ENCODE peak calls at places on chromosome 19, in five cellular contexts. Y, Z, U, A and Q are unnamed samples.

GRCh38 chr19:19022380-19022961 is 10.8 kb downstream of the SUGP2 start:
- DNase-seq in Y (no peak), Z (peak), U (no peak), A (no peak), Q (no peak)

GRCh38 chr19:9849786-9850185 is 14.7 kb downstream of the PIN1 start:
- DNase-seq in Y (no peak), Z (no peak), U (no peak), A (no peak), Q (no peak)

GRCh38 chr19:11098327-11098726 is 9.1 kb downstream of the LDLR start:
- DNase-seq in Y (no peak), Z (no peak), U (no peak), A (no peak), Q (no peak)

GRCh38 chr19:543912-544608 is at the start of gene GZMM:
- DNase-seq in Y (no peak), Z (no peak), U (no peak), A (peak), Q (no peak)

GRCh38 chr19:32691291-32691951 is at the start of gene NUDT19:
- DNase-seq in Y (peak), Z (peak), U (peak), A (peak), Q (peak)

GRCh38 chr19:35135389-35135909 is 590 bp upstream of the LGI4 start:
- DNase-seq in Y (peak), Z (peak), U (peak), A (peak), Q (peak)

GRCh38 chr19:13098291-13099072 is 4.2 kb downstream of the LYL1 start:
- DNase-seq in Y (no peak), Z (no peak), U (no peak), A (peak), Q (no peak)

GRCh38 chr19:3096267-3096901 is 2.2 kb downstream of the GNA11 start:
- DNase-seq in Y (no peak), Z (no peak), U (peak), A (peak), Q (no peak)

GRCh38 chr19:56959211-56959610 is 118.7 kb upstream of the PEG3 start:
- DNase-seq in Y (no peak), Z (no peak), U (no peak), A (no peak), Q (no peak)

GRCh38 chr19:6779204-6779603 is 6.7 kb downstream of the VAV1 start:
- DNase-seq in Y (no peak), Z (no peak), U (no peak), A (no peak), Q (no peak)

GRCh38 chr19:406999-407491 is 1.9 kb downstream of the C2CD4C start:
- DNase-seq in Y (peak), Z (no peak), U (no peak), A (peak), Q (no peak)

GRCh38 chr19:18948976-18949356 is 7.9 kb upstream of the HOMER3 start:
- DNase-seq in Y (no peak), Z (no peak), U (no peak), A (no peak), Q (no peak)

GRCh38 chr19:611506-611869 is 21.8 kb downstream of the HCN2 start:
- DNase-seq in Y (no peak), Z (no peak), U (no peak), A (no peak), Q (no peak)

GRCh38 chr19:16247353-16248182 is 49.9 kb downstream of the AP1M1 start:
- DNase-seq in Y (peak), Z (peak), U (peak), A (peak), Q (peak)

GRCh38 chr19:3006075-3006767 is 22.9 kb downstream of the TLE2 start:
- DNase-seq in Y (no peak), Z (no peak), U (no peak), A (no peak), Q (no peak)

GRCh38 chr19:1106841-1107654 is 3.3 kb downstream of the GPX4 start:
- DNase-seq in Y (no peak), Z (peak), U (peak), A (peak), Q (no peak)

GRCh38 chr19:38841787-38842438 is 7.9 kb downstream of the HNRNPL start:
- DNase-seq in Y (no peak), Z (no peak), U (no peak), A (no peak), Q (no peak)
- H3K27ac ChIP-seq in Y (no peak), Z (peak), U (no peak), A (peak), Q (no peak)

GRCh38 chr19:53795019-53795418 is 29.1 kb downstream of the NLRP12 start:
- DNase-seq in Y (no peak), Z (peak), U (no peak), A (no peak), Q (no peak)
- H3K27ac ChIP-seq in Y (no peak), Z (no peak), U (no peak), A (no peak), Q (no peak)

DNA sequence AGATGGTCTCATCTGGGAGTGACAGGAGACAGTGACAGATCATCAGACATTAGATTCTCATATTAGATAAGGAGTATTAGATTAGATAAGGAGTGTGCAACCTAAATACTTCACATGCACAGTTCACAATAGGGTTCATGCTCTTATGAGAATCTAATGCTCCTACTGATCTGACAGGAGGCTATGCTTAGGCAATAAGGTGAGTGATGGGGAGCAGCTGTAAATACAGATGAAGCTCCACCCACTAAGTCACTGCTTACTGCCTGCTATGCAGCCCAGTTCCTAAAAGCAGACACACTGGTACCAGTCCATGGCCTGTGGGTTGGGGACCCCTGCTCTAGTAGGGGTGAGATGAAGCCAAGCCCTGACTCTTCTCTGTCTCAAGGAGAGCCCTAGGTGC is 10.0 kb upstream of the IGFL3 start:
- DNase-seq in Y (no peak), Z (no peak), U (no peak), A (no peak), Q (no peak)
- H3K27ac ChIP-seq in Y (no peak), Z (no peak), U (peak), A (no peak), Q (no peak)

DNA sequence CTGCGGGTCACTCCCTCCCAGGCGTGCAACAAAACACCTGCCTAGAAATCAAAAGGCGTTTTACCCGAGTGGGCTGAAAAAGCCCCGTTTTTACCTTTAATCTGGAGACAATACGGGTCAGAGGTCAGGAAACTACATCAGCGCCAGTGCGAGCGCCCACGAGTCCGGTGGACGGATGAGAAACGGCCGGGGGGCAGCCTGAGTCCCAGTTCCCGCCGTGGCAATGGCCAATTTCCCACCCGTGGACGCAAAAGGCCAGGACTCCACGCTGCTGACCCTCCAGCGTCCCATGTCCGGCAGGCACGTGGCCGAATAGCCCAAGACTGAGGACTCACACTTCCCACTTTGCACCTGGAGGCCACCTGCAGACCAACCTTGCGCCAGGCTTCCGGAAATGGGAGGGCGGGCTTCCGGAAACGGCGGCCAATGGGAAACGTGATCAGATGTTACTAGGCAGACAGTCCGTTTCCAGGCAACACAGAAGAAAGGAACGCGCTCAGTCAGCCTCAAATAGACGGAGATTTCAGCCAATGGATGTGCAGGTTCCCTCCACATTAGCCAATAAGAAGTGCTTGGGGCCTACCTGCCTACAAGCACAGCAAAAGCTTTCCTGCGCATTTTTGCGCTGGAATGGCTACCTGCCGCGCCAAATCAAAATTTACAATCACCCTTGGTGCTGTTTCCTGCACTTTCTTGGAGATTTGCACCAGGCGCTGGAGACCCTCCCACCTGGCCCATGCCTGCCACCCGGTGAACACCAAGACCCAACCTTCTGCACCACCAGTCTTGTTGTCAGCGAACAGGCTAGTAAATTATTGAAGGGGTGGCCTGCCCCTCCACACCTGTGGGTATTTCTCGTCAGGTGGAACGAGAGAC is 47.4 kb downstream of the ZFP14 start:
- DNase-seq in Y (peak), Z (no peak), U (peak), A (peak), Q (peak)
- H3K27ac ChIP-seq in Y (no peak), Z (no peak), U (peak), A (no peak), Q (no peak)

GRCh38 chr19:40133491-40133890 is 42.7 kb upstream of the ZNF780A start:
- DNase-seq in Y (no peak), Z (no peak), U (no peak), A (no peak), Q (no peak)
- H3K27ac ChIP-seq in Y (no peak), Z (no peak), U (no peak), A (no peak), Q (no peak)

DNA sequence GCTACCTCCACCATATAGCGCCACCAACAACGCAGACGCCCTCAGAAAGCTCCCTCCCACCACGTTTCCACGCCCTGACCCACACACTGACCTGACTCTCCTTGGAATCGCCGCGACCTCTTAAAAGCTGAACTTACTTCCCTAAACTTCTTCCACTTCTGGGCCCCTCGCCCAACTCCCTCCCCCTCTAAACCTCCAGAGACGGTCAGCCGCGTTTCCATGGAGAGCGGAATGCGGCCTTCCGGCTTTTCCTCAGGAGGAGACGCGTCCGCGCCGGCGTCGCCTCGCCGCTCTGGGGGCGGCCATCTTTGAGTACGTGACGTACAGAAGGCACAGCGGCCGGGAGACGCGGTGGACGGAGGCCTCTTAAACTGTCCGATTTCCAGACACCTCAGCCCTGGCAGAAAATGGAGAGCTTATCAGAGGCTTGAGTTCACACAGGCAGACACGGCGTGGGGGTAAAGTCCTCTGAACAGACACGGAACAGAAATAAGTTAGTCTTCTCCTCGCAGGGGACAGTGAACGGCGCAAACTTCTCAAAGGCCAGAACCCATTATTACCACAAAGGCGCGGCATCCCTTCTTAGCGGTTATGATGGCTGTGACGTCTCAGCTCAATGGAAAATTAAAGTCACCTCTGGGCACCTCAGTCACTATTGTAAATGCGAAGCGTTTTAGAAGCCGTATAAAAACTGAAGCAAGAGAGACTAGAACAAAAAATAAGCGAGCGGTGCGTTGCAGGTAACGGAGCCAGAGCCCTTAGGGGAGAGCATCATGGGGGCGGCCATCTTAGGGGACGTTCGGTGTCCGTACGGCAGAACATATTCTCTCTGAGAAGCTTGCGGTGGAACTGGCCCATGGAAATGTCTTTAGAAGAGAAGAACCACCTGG is at the start of gene ZNF432:
- DNase-seq in Y (peak), Z (peak), U (peak), A (peak), Q (peak)
- H3K27ac ChIP-seq in Y (peak), Z (peak), U (peak), A (peak), Q (peak)

GRCh38 chr19:42325308-42325895 is at the start of gene MEGF8:
- DNase-seq in Y (peak), Z (peak), U (peak), A (peak), Q (peak)
- H3K27ac ChIP-seq in Y (peak), Z (peak), U (peak), A (peak), Q (peak)

GRCh38 chr19:4516939-4517300 is 1.4 kb downstream of the PLIN4 start:
- DNase-seq in Y (no peak), Z (no peak), U (no peak), A (no peak), Q (no peak)

GRCh38 chr19:4517451-4518057 is 732 bp downstream of the PLIN4 start:
- DNase-seq in Y (no peak), Z (no peak), U (no peak), A (no peak), Q (no peak)

GRCh38 chr19:4519521-4520277 is 1.4 kb upstream of the PLIN4 start:
- DNase-seq in Y (no peak), Z (no peak), U (no peak), A (no peak), Q (no peak)

GRCh38 chr19:4519172-4519496 is 848 bp upstream of the PLIN4 start:
- DNase-seq in Y (no peak), Z (no peak), U (no peak), A (no peak), Q (no peak)

DNA sequence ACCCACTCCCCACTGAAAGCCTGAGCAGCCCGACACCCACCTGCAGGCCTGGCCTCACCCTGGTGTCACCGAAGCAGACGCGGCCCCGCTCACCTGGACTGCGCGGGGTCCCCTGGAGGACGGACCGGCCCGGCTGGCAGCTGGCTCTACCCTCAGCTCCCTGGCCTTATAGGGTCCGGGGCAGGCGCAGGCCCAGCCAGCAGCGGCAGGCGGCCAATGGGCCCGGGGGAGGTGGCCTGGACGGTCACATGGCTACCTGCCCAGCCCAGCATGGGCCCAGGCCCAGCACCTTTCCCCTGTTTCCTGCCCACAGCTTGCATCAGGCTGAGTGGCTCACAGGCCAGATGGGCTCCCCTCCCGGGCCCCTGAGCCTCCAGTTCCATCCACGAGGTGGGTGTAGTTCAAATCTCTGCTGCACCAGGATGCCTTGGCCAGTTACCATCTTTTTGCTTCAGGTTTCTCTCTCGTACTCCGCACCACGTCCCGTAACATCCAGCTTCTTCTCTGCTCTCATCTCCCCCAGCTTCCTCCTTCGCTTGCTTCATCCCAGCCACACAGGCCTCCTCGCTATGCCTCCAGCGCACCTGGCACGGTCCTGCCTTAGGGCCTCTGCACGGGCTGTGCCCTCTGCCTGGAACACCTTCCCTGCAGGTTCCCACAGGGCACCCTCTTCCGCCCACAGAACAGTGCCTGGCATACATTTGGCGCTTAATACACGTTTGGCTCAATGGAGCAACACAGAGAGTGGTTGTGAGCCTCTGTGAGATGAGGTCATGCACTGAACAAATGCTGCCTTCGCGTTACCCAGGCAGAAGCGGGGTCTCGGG is at the start of gene PLIN4:
- DNase-seq in Y (no peak), Z (peak), U (no peak), A (no peak), Q (peak)
- H3K27ac ChIP-seq in Y (no peak), Z (peak), U (no peak), A (no peak), Q (peak)

GRCh38 chr19:44740351-44740824 is 8.1 kb upstream of the BCL3 start:
- DNase-seq in Y (no peak), Z (peak), U (no peak), A (no peak), Q (no peak)
- H3K27ac ChIP-seq in Y (no peak), Z (no peak), U (peak), A (no peak), Q (no peak)